ENCODE peak calls at places on chromosomes 3 and 15, in five cellular contexts. K, M, P, G and T are unnamed samples.

GRCh38 chr3:127676921-127677351 is 4.2 kb downstream of the ABTB1 start:
- DNase-seq in K (no peak), M (peak; percentile 29), G (no peak), P (no peak), T (no peak)

GRCh38 chr3:184602406-184603155 is 41.0 kb downstream of the EPHB3 start:
- DNase-seq in M (peak; percentile 76), G (no peak), P (no peak), K (no peak), T (no peak)

GRCh38 chr3:189563841-189564563 is 67.2 kb upstream of the TP63 start:
- DNase-seq in P (peak; percentile 96), G (peak; percentile 48), M (no peak), K (peak; percentile 37), T (peak; percentile 46)

GRCh38 chr3:52052831-52053306 is 3.5 kb downstream of the DUSP7 start:
- DNase-seq in G (peak; percentile 86), K (peak; percentile 46), P (peak; percentile 64), M (peak; percentile 79), T (peak; percentile 51)

GRCh38 chr15:33201376-33202189 is 7.1 kb upstream of the FMN1 start:
- DNase-seq in K (peak; percentile 54), P (peak; percentile 45), M (no peak), G (no peak), T (no peak)

GRCh38 chr3:146052046-146052790 is 108.8 kb downstream of the PLOD2 start:
- DNase-seq in M (no peak), K (no peak), P (no peak), G (no peak), T (no peak)

GRCh38 chr3:113421082-113421481 is 20.2 kb downstream of the CFAP44 start:
- DNase-seq in G (no peak), P (no peak), K (no peak), M (no peak), T (no peak)

GRCh38 chr15:101048191-101049011 is 129.2 kb downstream of the LRRK1 start:
- DNase-seq in P (no peak), K (no peak), G (no peak), M (peak; percentile 29), T (no peak)

GRCh38 chr3:66144792-66145733 is 75.7 kb upstream of the SLC25A26 start:
- DNase-seq in K (no peak), M (no peak), G (no peak), P (peak; percentile 59), T (no peak)

GRCh38 chr15:93017521-93017920 is 71.5 kb downstream of the RGMA start:
- DNase-seq in G (peak; percentile 47), K (no peak), P (no peak), M (no peak), T (peak; percentile 30)

GRCh38 chr3:47536967-47537366 is 23.5 kb upstream of the ELP6 start:
- DNase-seq in M (no peak), G (no peak), K (no peak), P (no peak), T (no peak)

GRCh38 chr3:121834079-121834730 is 655 bp downstream of the IQCB1 start:
- DNase-seq in P (no peak), G (peak; percentile 6), K (peak; percentile 28), M (peak; percentile 41), T (no peak)

DNA sequence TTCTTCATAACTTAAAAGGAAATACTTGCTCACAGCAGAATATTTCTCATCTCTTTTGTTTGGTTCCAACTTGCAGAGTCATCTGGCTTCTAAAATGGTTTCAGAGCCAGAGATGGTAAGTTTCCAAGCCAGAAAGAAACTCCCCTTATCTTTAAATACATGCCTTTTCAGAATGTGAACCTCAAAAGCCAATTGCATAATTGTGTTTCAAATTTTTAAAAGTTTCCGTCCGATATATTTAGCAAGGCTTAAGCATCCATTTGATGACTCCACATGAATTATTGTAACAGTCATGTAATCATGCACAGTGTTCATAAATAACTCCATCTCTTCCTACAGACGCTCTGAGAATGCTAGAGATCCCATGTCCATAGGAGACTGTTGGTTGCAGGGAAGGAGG is 40.6 kb upstream of the C3orf80 start:
- DNase-seq in P (peak; percentile 91), K (no peak), G (peak; percentile 94), M (no peak), T (peak; percentile 66)
- TF ChIP-seq CTCF in P (no peak), K (no peak), G (no peak), M (no peak), T (no peak)

DNA sequence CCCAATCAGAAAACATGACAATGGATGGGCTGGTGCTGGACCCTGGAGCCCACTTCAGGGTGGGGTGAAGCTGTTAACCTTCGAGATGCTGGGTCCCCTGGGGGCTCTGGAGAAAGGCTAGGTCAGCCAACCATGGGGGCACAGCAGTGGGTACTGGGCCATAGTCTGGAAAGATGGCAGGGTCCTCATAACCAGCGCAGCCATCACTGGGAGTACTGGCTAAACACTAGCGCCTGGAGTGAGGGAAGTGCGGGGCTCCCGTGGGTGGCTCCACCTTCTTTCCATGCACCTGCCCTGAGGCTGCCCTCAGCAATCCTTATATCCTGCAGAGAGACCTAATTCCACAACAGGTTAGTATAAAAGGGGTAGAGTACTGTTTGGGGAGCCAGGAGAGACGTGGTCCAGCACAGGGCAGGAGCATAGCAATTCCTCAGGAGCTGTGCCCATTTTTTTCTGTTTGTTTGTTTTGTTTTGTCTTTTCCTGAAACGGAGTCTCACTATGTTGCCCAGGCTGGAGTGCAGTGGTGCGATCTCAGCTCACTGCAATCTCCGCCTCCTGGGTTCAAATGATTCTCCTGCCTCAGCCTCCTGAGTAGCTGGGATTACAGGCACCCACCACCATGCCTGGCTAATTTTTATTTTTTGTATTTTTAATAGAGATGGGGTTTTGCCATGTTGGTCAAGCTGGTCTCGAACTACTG is 122.6 kb upstream of the MEF2A start:
- DNase-seq in P (no peak), G (no peak), M (peak; percentile 28), K (no peak), T (no peak)
- TF ChIP-seq CTCF in P (no peak), G (no peak), M (no peak), K (no peak), T (no peak)

GRCh38 chr3:159867372-159867771 is 121.3 kb upstream of the IL12A start:
- DNase-seq in K (no peak), P (no peak), G (no peak), M (no peak), T (no peak)

GRCh38 chr3:159870723-159871122 is 117.9 kb upstream of the IL12A start:
- DNase-seq in K (no peak), P (no peak), G (no peak), M (no peak), T (no peak)

GRCh38 chr3:159877924-159878323 is 110.7 kb upstream of the IL12A start:
- DNase-seq in G (no peak), P (peak; percentile 85), K (no peak), M (no peak), T (no peak)

DNA sequence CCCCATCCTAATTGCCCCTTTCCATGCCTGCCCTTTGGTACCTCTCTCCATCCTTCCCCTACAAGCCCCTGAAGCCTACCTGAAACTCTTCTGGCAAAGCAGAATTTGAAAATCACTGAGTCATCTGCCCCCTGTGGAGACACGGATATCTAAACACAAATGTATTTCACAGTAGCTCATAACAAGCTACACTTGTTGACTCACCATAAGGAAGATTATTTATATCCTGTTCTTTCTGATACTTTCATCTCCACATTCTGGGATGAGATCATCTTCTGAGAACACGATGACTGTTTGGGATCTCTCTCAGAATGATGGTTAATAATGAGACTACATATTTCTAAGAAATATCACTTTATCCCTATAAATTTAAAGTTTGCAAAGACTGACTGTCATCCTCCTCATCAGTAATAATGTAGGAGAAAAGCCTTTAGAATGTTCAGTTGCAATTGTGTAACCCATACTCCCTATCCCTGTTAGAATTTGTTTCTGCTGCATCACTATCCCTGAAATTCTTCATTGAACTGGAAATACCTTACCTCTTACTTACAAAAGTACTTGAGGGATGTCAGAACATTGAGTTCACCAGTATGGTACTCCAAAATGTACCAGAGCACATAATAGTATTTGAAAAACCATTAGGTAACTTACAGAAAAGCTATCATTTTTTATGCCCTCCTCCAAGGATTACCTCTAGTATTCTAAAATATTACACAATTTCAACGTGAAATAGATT is 116.1 kb upstream of the IL12A start:
- DNase-seq in M (no peak), P (peak; percentile 90), G (peak; percentile 66), K (no peak), T (no peak)
- TF ChIP-seq CTCF in M (no peak), P (peak; percentile 14), G (peak; percentile 48), K (no peak), T (no peak)

DNA sequence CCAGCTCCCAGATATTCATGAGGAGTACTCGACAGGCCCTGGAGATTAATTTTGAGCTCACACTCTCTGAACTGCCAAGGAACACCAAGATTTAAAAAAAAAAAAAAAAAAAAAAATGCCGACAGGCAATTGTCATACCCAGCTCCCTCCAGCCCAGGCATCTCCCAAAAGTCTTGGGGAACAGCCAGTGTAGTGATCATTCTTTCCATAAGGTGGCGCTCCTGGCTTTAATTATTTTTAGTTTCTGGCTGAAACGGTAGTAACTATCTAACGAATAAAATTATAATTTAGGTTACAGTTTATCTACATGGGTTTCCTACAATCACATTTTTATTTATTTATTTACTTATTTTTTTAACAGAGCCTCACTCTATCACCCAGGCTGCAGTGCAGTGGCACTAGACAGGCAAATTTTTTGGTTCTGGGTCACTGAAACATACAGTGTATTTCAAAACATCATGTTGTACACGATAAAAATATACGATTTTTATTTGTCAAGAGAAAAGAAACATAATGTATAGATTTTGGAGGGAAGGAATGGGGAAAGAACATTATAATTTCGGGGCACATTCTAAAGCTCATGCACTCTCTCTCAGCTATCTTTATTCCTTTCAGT is 157.3 kb downstream of the ADAMTS9 start:
- DNase-seq in G (peak; percentile 72), M (peak; percentile 69), K (peak; percentile 23), P (peak; percentile 29), T (no peak)
- TF ChIP-seq CTCF in G (peak; percentile 70), M (peak; percentile 88), K (peak; percentile 46), P (peak; percentile 82), T (peak; percentile 69)

DNA sequence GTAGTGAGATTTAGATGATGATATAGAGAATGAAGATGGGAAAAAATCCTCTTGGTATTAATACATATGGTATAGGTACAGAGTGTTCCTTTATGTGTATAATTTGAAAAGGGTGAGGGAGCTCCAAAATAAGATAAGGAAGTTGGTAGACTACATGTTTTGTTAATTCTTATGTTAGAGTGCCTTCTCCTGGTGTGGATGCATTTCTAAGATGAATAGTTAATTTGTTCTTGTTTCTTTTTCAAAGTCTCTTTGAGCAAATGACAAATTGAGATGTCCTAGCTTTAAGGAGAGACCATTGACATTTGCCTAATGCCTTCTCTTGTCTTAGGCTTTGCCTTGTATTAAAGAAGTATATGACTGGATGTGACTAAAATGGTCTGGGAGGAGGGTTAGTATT is 34.1 kb downstream of the AKAP13 start:
- DNase-seq in K (peak; percentile 60), G (peak; percentile 63), P (no peak), M (no peak), T (no peak)
- TF ChIP-seq CTCF in K (peak; percentile 35), G (peak; percentile 7), P (peak; percentile 8), M (no peak), T (peak; percentile 16)

GRCh38 chr3:10041034-10041433 is 14.8 kb downstream of the FANCD2 start:
- DNase-seq in M (no peak), G (no peak), P (no peak), K (no peak), T (no peak)
- TF ChIP-seq CTCF in M (no peak), G (no peak), P (no peak), K (no peak), T (peak; percentile 1)

GRCh38 chr15:90219421-90220141 is 14.2 kb downstream of the CIB1 start:
- DNase-seq in K (peak; percentile 71), P (no peak), M (peak; percentile 66), G (peak; percentile 31), T (no peak)
- TF ChIP-seq CTCF in K (peak; percentile 68), P (peak; percentile 38), M (peak; percentile 42), G (peak; percentile 75), T (peak; percentile 67)